ENCODE peak calls at places on chromosome 1, in nine cellular contexts. H is HL-60; I is lower lobe of right lung; B is central memory CD4-positive, alpha-beta T cell; F is hypothalamus; L is ascending aorta; D is D721Med; K is frontal cortex; G is glomerular endothelial cell. S is an unnamed sample.

GRCh38 chr1:39269791-39270342 is 65.4 kb downstream of the MACF1 start:
- DNase-seq in K (no peak), L (no peak), D (no peak), I (no peak), G (no peak), F (no peak), H (no peak), B (no peak), S (no peak)

GRCh38 chr1:64956733-64957441 is 9.5 kb downstream of the JAK1 start:
- DNase-seq in F (no peak), I (no peak), H (peak), B (no peak), D (no peak), L (no peak), G (no peak), K (peak), S (no peak)

GRCh38 chr1:30649321-30649991 is 73.9 kb downstream of the MATN1 start:
- DNase-seq in D (no peak), H (no peak), G (no peak), L (no peak), I (no peak), F (no peak), B (no peak), K (no peak), S (no peak)

GRCh38 chr1:244322791-244323521 is 128.8 kb downstream of the ADSS2 start:
- DNase-seq in F (no peak), H (peak), I (no peak), K (peak), L (no peak), B (peak), D (no peak), G (peak), S (no peak)

GRCh38 chr1:2494323-2494693 is 18.2 kb downstream of the PLCH2 start:
- DNase-seq in I (no peak), G (no peak), H (no peak), L (no peak), B (no peak), D (no peak), F (no peak), K (no peak), S (no peak)

GRCh38 chr1:3707298-3707938 is 44.8 kb upstream of the CCDC27 start:
- DNase-seq in K (no peak), H (no peak), D (no peak), F (no peak), G (no peak), I (no peak), L (no peak), B (no peak), S (no peak)

GRCh38 chr1:3656450-3657095 is 4.3 kb downstream of the TP73 start:
- DNase-seq in I (no peak), D (no peak), K (no peak), F (no peak), B (no peak), G (no peak), L (no peak), H (no peak), S (no peak)

GRCh38 chr1:10598088-10598712 is 123.5 kb downstream of the PEX14 start:
- DNase-seq in B (no peak), F (no peak), G (no peak), H (no peak), D (no peak), L (no peak), K (no peak), I (no peak), S (no peak)

GRCh38 chr1:64733576-64734288 is 11.1 kb upstream of the RAVER2 start:
- DNase-seq in D (no peak), K (no peak), G (no peak), I (no peak), H (no peak), B (no peak), L (no peak), F (no peak), S (no peak)

GRCh38 chr1:228018961-228019721 is 12.3 kb downstream of the WNT3A start:
- DNase-seq in G (no peak), H (no peak), K (no peak), B (no peak), F (no peak), I (peak), L (no peak), D (no peak), S (no peak)

GRCh38 chr1:46480959-46481646 is 8.5 kb upstream of the DMBX1 start:
- DNase-seq in K (no peak), L (no peak), H (no peak), F (no peak), D (no peak), G (no peak), I (no peak), B (no peak), S (no peak)

GRCh38 chr1:72530646-72531045 is 248.3 kb upstream of the NEGR1 start:
- DNase-seq in K (no peak), G (no peak), I (no peak), B (no peak), F (no peak), D (no peak), L (no peak), H (no peak), S (no peak)

S was measured in 8988T.